ENCODE peak calls at places on chromosome 18, in eight cellular contexts. K is cardiac fibroblast; O is AG04449; E is heart left ventricle; A is left ventricle myocardium inferior; G is dorsolateral prefrontal cortex; Z is CD8-positive, alpha-beta T cell; T is choroid plexus epithelial cell. U is an unnamed sample.

GRCh38 chr18:65458871-65459270 is 291.9 kb upstream of the CDH7 start:
- DNase-seq in E (no peak), T (no peak), K (no peak), Z (no peak), O (no peak), G (no peak), A (no peak), U (no peak)

GRCh38 chr18:60232541-60232940 is 140.0 kb downstream of the MC4R start:
- DNase-seq in G (no peak), K (no peak), Z (no peak), E (no peak), A (no peak), T (peak), O (no peak), U (no peak)

GRCh38 chr18:65415167-65415566 is 335.6 kb upstream of the CDH7 start:
- DNase-seq in E (no peak), G (no peak), Z (no peak), K (no peak), A (no peak), O (no peak), T (no peak), U (no peak)

GRCh38 chr18:28176933-28177827 is at the start of gene CDH2:
- DNase-seq in O (peak), A (peak), E (peak), K (peak), T (peak), Z (no peak), G (peak), U (peak)

GRCh38 chr18:47898055-47898454 is 32.4 kb downstream of the SMAD2 start:
- DNase-seq in A (no peak), G (no peak), O (no peak), Z (no peak), E (no peak), T (peak), K (no peak), U (no peak)

GRCh38 chr18:63899206-63899605 is 8.6 kb upstream of the SERPINB10 start:
- DNase-seq in A (no peak), O (no peak), Z (no peak), T (no peak), G (no peak), K (no peak), E (no peak), U (no peak)

GRCh38 chr18:26803643-26804042 is 61.9 kb downstream of the AQP4 start:
- DNase-seq in E (no peak), A (no peak), K (no peak), O (no peak), G (no peak), Z (no peak), T (no peak), U (no peak)

GRCh38 chr18:21363411-21363810 is 121.4 kb downstream of the GREB1L start:
- DNase-seq in E (no peak), Z (no peak), G (no peak), A (no peak), K (no peak), O (no peak), T (no peak), U (no peak)

GRCh38 chr18:58359226-58360019 is 269.5 kb downstream of the ALPK2 start:
- DNase-seq in K (no peak), Z (no peak), G (no peak), E (no peak), A (no peak), O (no peak), T (peak), U (no peak)

GRCh38 chr18:8870528-8870927 is 165.2 kb downstream of the MTCL1 start:
- DNase-seq in A (no peak), T (no peak), Z (no peak), E (no peak), K (no peak), O (no peak), G (peak), U (no peak)

GRCh38 chr18:9961031-9961430 is 47.2 kb downstream of the VAPA start:
- DNase-seq in T (peak), E (no peak), Z (no peak), A (no peak), G (no peak), O (no peak), K (peak), U (no peak)

GRCh38 chr18:63936156-63936931 is 12.8 kb upstream of the HMSD start:
- DNase-seq in K (peak), Z (no peak), G (peak), T (peak), E (peak), A (peak), O (no peak), U (peak)

GRCh38 chr18:59432796-59433195 is 73.7 kb upstream of the LMAN1 start:
- DNase-seq in A (no peak), T (no peak), G (no peak), O (no peak), K (no peak), Z (no peak), E (no peak), U (peak)

GRCh38 chr18:52875711-52876110 is 535.7 kb downstream of the DCC start:
- DNase-seq in Z (no peak), T (no peak), E (no peak), G (no peak), A (no peak), O (no peak), K (no peak), U (no peak)

GRCh38 chr18:68241881-68242280 is 473.0 kb downstream of the TMX3 start:
- DNase-seq in T (no peak), O (no peak), E (no peak), A (no peak), K (no peak), G (no peak), Z (no peak), U (no peak)

GRCh38 chr18:37270666-37271052 is 294.9 kb downstream of the CELF4 start:
- DNase-seq in G (no peak), A (no peak), Z (no peak), E (no peak), T (no peak), K (no peak), O (no peak), U (no peak)

GRCh38 chr18:58578835-58579560 is 49.9 kb downstream of the ALPK2 start:
- DNase-seq in O (peak), T (peak), A (no peak), K (peak), E (no peak), Z (no peak), G (no peak), U (no peak)

GRCh38 chr18:40413160-40413559 is 1541.9 kb upstream of the PIK3C3 start:
- DNase-seq in T (peak), E (no peak), Z (no peak), K (peak), O (no peak), G (peak), A (no peak), U (peak)

DNA sequence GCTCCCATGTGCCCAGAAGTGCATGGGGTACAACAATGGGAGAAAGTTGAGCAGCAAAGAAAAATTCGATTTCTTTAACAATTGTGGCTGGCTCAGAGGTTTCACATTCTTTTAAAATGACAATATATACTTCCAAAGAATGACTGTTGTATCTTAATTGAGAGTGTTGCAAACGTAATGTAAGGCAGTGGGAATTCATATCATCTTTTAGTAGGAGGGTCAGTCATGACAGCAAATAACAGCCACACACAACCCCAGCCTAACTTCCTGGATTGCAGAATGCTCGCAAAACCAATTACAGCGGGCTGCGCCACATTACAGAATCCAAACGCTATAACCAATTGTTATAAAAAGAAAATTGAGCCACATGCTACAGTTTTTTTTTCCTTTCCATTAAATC is 94.7 kb upstream of the CCDC68 start:
- DNase-seq in K (no peak), T (no peak), O (no peak), E (no peak), A (no peak), G (no peak), Z (no peak), U (no peak)
- H3K4me3 ChIP-seq in K (no peak), T (no peak), O (no peak), E (no peak), A (no peak), G (peak), Z (no peak), U (no peak)

GRCh38 chr18:70329076-70329475 is 40.2 kb downstream of the SOCS6 start:
- DNase-seq in T (peak), A (no peak), G (no peak), Z (no peak), E (no peak), O (no peak), K (peak), U (no peak)
- TF ChIP-seq CTCF in T (no peak), A (no peak), G (no peak), Z (no peak), E (no peak), O (no peak), K (no peak), U (no peak)

GRCh38 chr18:23452347-23452727 is 750 bp upstream of the RIOK3 start:
- DNase-seq in K (no peak), T (no peak), Z (no peak), E (no peak), O (no peak), A (no peak), G (no peak), U (no peak)
- H3K4me3 ChIP-seq in K (peak), T (peak), Z (peak), E (peak), O (peak), A (peak), G (peak), U (peak)

DNA sequence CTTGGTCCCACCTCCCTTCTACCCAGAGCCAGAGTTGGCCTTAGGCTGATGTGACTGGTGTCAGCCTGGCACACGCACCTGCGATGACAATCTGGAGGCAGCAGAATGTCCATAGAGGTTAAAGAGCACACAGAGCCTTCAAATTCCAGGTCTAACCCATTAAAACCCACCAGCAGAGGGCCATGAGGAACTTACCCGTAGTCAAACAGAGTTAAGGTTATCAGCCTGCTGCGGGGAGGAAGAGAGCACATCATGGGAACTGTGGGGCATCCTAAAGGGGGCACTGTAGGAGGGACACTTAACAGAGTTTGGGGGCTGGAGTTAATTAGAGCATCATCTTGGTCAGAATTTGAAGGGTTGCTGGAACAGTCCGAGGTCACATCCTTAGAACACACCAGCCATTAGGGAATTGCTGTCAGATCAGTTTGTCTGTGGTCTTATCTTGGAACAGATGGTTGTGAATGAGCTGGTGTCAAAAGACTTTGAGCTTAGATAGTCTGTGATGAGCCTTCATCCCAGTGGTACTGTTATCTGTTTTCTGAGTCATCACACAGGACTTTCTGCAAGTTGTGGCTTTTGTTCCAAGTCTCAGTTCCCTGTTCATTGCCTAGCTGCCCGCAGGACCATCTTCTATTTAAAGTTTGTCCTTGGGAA is 248.6 kb downstream of the LOXHD1 start:
- DNase-seq in E (no peak), O (no peak), A (no peak), K (no peak), G (no peak), T (peak), Z (no peak), U (no peak)
- TF ChIP-seq CTCF in E (no peak), O (no peak), A (peak), K (no peak), G (no peak), T (peak), Z (no peak), U (peak)

GRCh38 chr18:12651651-12652050 is 6.3 kb downstream of the SPIRE1 start:
- DNase-seq in K (no peak), Z (no peak), G (no peak), A (no peak), O (no peak), T (no peak), E (no peak), U (no peak)
- H3K4me3 ChIP-seq in K (no peak), Z (no peak), G (no peak), A (no peak), O (no peak), T (no peak), E (no peak), U (no peak)

DNA sequence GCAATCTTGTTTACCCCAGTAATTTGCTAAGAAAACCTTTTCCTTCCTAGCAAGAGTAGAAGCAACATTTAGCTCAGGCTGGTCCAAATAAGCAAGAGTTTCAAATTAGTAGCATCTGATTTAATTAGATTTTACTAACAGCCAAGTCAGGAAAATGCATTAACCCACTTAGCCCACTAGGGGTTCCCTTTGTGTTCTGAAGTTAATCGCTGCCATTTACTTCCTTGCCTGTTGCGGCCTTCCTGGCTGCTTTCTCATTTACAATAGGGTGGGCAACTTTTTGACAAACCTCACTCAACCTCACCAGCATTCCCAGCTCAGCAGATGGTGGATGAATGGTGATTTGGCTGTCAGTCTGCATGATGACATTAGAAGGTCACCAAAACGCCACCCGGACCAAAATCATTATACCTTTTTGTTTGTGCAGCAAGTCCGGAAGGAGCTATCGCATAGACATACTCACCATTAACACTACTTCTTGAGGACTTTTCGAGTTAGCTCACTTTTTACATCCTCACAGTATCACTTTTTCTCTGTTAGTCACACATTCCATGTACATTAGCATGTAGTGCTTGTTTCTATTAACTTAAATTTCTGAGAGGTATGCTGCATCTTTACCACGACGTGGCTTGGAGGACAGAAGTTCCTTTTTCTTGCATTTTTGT is 101.5 kb upstream of the SETBP1 start:
- DNase-seq in Z (no peak), A (no peak), O (no peak), K (peak), T (peak), G (no peak), E (no peak), U (no peak)
- TF ChIP-seq CTCF in Z (peak), A (peak), O (peak), K (peak), T (peak), G (peak), E (peak), U (peak)

DNA sequence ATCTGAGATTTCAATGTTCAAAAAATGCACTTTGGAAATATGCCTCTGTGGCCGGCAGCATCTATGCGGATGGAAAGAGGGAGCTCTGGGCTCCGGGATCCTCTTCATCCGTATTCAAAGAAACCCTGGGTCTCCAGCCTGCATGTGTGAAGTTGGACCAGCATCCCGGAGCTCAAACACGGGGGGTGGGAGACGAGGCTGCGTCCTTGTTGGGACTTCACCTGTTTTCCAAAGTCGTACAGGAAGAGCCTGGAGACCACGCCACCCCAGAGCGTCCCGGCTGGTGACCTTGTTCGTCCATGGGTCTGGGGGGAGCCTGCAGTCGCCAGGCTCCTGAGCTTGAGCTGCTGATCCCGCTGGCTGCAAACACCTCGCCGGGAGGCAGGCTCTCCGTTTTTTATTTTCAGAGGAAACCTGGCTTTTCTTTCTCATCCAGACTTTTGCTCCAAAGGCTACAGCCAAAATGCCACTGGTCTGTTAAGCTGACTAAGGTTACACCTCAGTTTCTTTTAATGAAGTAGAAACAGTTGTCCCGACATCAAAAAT is 77.4 kb downstream of the PTGR3 start:
- DNase-seq in T (no peak), Z (peak), K (no peak), O (no peak), G (no peak), A (no peak), E (no peak), U (no peak)
- H3K4me3 ChIP-seq in T (no peak), Z (no peak), K (no peak), O (no peak), G (peak), A (peak), E (peak), U (no peak)

U was measured in HFF-Myc.